ENCODE peak calls at places on chromosome 14, in ten cellular contexts. F, G, N, H, Q, W, C, P, O and T are unnamed samples.
A peak's percentile ranks its signal among the peaks of the same experiment; 100 is the strongest.

GRCh38 chr14:22896760-22897159 is 13.7 kb downstream of the REM2 start:
- DNase-seq in F (no peak), H (no peak), O (no peak), G (no peak), N (no peak), W (no peak), Q (no peak), P (no peak), C (no peak), T (no peak)

GRCh38 chr14:29007990-29008389 is 241.4 kb downstream of the FOXG1 start:
- DNase-seq in Q (no peak), G (no peak), O (no peak), W (no peak), C (no peak), N (no peak), H (no peak), P (no peak), F (no peak), T (no peak)

GRCh38 chr14:25049559-25050493 is at the start of gene STXBP6:
- DNase-seq in F (no peak), P (peak; percentile 45), G (peak; percentile 34), N (no peak), O (no peak), H (peak; percentile 12), W (peak; percentile 69), C (no peak), Q (peak; percentile 61), T (peak; percentile 78)

GRCh38 chr14:31703056-31703455 is 141.9 kb downstream of the NUBPL start:
- DNase-seq in F (no peak), C (no peak), P (no peak), H (no peak), O (no peak), Q (no peak), N (no peak), G (no peak), W (no peak), T (no peak)

GRCh38 chr14:37616853-37617252 is 21.4 kb downstream of the TTC6 start:
- DNase-seq in O (no peak), P (no peak), G (no peak), C (no peak), F (no peak), W (no peak), N (no peak), H (no peak), Q (no peak), T (no peak)

GRCh38 chr14:94557327-94557726 is 3.9 kb upstream of the SERPINA4 start:
- DNase-seq in Q (no peak), H (no peak), W (no peak), F (no peak), C (no peak), O (no peak), N (no peak), G (no peak), P (no peak), T (no peak)

GRCh38 chr14:102568115-102568614 is 24.3 kb upstream of the RCOR1 start:
- DNase-seq in Q (no peak), W (no peak), N (no peak), O (peak; percentile 23), H (no peak), P (no peak), G (peak; percentile 68), F (peak; percentile 20), C (peak; percentile 33), T (peak; percentile 65)

GRCh38 chr14:92694807-92695206 is 53.6 kb downstream of the LGMN start:
- DNase-seq in H (no peak), F (no peak), O (no peak), N (no peak), P (no peak), Q (no peak), C (no peak), G (no peak), W (no peak), T (no peak)

GRCh38 chr14:76040704-76041103 is 55.1 kb downstream of the IFT43 start:
- DNase-seq in H (no peak), G (no peak), Q (no peak), N (no peak), C (no peak), F (no peak), P (no peak), O (no peak), W (no peak), T (no peak)

GRCh38 chr14:102317564-102318248 is 1.8 kb upstream of the ZNF839 start:
- DNase-seq in H (peak; percentile 58), F (no peak), C (no peak), G (peak; percentile 62), P (no peak), N (no peak), O (no peak), Q (peak; percentile 19), W (no peak), T (no peak)

GRCh38 chr14:73014105-73014504 is 12.8 kb downstream of the ZFYVE1 start:
- DNase-seq in G (no peak), Q (no peak), P (peak; percentile 75), O (no peak), C (no peak), H (no peak), W (no peak), N (no peak), F (no peak), T (no peak)

GRCh38 chr14:49975799-49976198 is 82.9 kb downstream of the ARF6 start:
- DNase-seq in Q (no peak), G (no peak), H (no peak), P (no peak), C (no peak), O (no peak), F (no peak), W (no peak), N (no peak), T (peak; percentile 73)